ENCODE peak calls at places on chromosomes 13 and 19, in four cellular contexts. R is tibial artery, W is heart left ventricle, I is hepatocyte. A is an unnamed sample.

GRCh38 chr19:4705413-4706131 is 18.1 kb downstream of the DPP9 start:
- DNase-seq in R (no peak), W (peak; percentile 81), I (no peak), A (no peak)

GRCh38 chr19:932647-933552 is 7.1 kb downstream of the ARID3A start:
- DNase-seq in R (no peak), W (peak; percentile 92), I (no peak), A (no peak)

GRCh38 chr13:90105276-90105675 is 1242.2 kb upstream of the MIR17HG start:
- DNase-seq in R (no peak), W (no peak), I (no peak), A (peak; percentile 87)

GRCh38 chr13:99431927-99432636 is 69.2 kb upstream of the TM9SF2 start:
- DNase-seq in R (no peak), W (no peak), I (no peak), A (no peak)

GRCh38 chr13:73748404-73748803 is 385.8 kb downstream of the KLF12 start:
- DNase-seq in R (no peak), W (no peak), I (no peak), A (no peak)

GRCh38 chr13:36839281-36839680 is 20.3 kb downstream of the RFXAP start:
- DNase-seq in R (no peak), W (no peak), I (no peak), A (no peak)

GRCh38 chr13:21541980-21542379 is 62.0 kb downstream of the MICU2 start:
- DNase-seq in R (no peak), W (no peak), I (no peak), A (no peak)

GRCh38 chr13:60009300-60010248 is 154.2 kb downstream of the DIAPH3 start:
- DNase-seq in R (no peak), W (no peak), I (peak; percentile 41), A (peak; percentile 10)

GRCh38 chr13:67726979-67727378 is 496.8 kb upstream of the PCDH9 start:
- DNase-seq in R (no peak), W (no peak), I (peak; percentile 14), A (no peak)

GRCh38 chr13:105436946-105437345 is 1098.5 kb downstream of the EFNB2 start:
- DNase-seq in R (no peak), W (no peak), I (no peak), A (no peak)

GRCh38 chr19:40556953-40557530 is 19.6 kb upstream of the SHKBP1 start:
- DNase-seq in R (no peak), W (no peak), I (no peak), A (no peak)

GRCh38 chr19:31279436-31279765 is 69.8 kb downstream of the TSHZ3 start:
- DNase-seq in R (peak; percentile 60), W (no peak), I (no peak), A (no peak)

GRCh38 chr19:55197531-55197930 is 11.8 kb downstream of the PTPRH start:
- DNase-seq in R (no peak), W (no peak), I (peak; percentile 2), A (no peak)

DNA sequence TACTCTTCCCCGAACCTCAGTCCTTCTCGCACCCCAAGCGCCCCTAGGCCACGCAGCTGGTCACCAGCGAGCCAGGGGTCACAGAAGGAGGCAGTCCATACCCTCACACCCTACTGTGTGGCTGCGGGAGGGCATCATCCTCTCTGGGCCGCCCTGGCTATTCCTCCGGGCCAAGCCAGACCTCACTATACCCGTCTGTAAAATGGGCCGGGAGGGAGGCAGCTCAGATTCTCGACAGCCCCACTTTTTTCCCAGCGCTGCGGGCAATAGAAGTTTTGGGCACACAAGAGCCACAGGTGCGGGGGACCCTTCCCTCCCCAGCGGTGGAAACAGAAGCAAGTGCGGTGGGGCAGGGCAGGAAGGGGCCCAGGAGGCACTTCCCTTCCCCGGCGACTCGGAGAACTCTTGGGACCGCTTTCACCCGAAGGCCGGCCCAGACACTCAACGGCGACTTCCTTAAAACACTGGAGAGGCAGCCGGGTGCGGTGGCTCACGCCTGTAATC is 5.6 kb upstream of the ARRDC2 start:
- DNase-seq in R (peak; percentile 77), W (peak; percentile 65), I (no peak), A (no peak)
- H3K4me3 ChIP-seq in R (peak overlapping the region; percentile 88), W (peak overlapping the region; percentile 69), I (no peak overlapping the region), A (no peak overlapping the region)

DNA sequence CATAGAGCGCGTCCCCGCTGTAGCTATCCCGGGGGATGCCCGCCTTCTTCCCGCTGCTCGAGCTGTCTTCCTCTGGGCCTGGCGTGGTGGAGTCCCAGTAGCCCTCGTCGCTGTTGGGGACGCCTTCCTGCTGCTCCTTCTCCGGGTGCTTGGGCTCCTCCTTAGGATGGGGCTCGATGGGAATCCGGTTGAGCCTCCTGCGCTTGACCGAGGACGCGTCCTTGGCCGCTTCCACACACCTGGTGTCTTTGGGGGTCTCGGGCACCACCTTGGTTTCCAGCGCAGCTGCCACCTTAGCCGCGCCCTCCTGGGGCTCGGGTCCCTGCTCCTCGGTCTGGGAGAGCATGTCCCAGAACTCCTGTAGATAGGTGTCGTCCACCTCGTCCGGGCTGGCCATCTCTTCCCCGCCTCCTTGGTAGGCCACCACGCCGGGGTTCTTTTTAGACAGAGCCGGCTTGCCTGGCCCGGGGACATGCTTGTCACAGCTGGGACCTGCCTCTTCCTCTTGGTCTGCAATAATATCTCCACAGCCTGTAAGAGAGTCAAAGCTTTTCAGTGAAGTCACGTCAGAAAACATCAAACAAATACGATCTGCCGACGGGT is 2.0 kb downstream of the AMER2 start:
- DNase-seq in R (no peak), W (no peak), I (no peak), A (no peak)
- TF ChIP-seq CTCF in R (no peak), W (no peak), I (no peak), A (no peak)

GRCh38 chr19:41937976-41938375 is 9.7 kb upstream of the ERFL start:
- DNase-seq in R (no peak), W (no peak), I (no peak), A (no peak)
- H3K27me3 ChIP-seq in R (peaks cover 79% of the 10 kb centered on the region), W (peaks cover 68% of the 10 kb centered on the region), I (peaks cover 56% of the 10 kb centered on the region), A (peaks cover 25% of the 10 kb centered on the region)

DNA sequence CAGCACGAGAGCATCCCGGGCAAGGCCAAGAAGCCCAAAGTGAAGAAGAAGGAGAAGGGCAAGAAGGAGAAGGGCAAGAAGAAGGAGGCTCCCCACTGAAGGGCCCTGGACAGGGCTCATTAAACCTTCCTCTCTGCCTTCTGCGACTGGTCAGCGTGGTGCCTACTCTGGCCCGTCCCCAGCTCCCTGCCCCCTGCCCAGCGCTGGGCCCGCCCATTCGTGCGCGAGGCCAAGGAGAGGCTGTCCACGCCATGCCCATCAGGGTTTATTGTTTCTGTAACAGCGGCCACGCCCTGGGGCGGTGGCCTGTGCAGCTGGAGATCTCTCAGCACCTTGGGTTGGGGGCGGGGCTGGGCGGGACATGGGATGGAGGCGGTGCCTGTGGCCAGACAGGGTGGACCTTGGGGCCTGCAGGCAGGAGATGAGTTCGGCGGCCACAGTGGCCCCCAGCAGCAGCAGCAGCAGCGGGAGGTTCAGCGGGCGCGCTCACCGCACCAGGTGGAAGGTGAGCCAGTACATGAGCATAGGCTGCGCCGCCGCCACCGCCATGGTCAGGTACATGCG is 897 bp downstream of the C19orf33 start:
- DNase-seq in R (no peak), W (peak; percentile 72), I (peak; percentile 95), A (peak; percentile 83)
- H3K4me3 ChIP-seq in R (no peak overlapping the region), W (peak overlapping the region; percentile 39), I (peak overlapping the region; percentile 39), A (peak overlapping the region; percentile 85)

GRCh38 chr19:21483589-21484170 is 21.7 kb upstream of the ZNF429 start:
- DNase-seq in R (peak; percentile 66), W (peak; percentile 51), I (no peak), A (no peak)
- TF ChIP-seq CTCF in R (peak; percentile 51), W (peak; percentile 61), I (no peak), A (peak; percentile 28)

GRCh38 chr13:97430296-97430695 is 3.7 kb upstream of the RAP2A start:
- DNase-seq in R (no peak), W (no peak), I (no peak), A (no peak)
- H3K27me3 ChIP-seq in R (no peaks in the 10 kb centered on the region), W (no peaks in the 10 kb centered on the region), I (no peaks in the 10 kb centered on the region), A (no peaks in the 10 kb centered on the region)

GRCh38 chr19:53130506-53130905 is 2.2 kb downstream of the ZNF415 start:
- DNase-seq in R (no peak), W (no peak), I (peak; percentile 15), A (peak; percentile 3)
- H3K4me3 ChIP-seq in R (no peak overlapping the region), W (peak overlapping the region; percentile 71), I (no peak overlapping the region), A (no peak overlapping the region)